ENCODE peak calls at places on chromosomes 13 and 19, in seven cellular contexts. One of them, this sample, is unnamed.

GRCh38 chr19:17862711-17863519 is 3.2 kb downstream of the RPL18A start:
- DNase-seq in SW480: no peak
- DNase-seq in AG10803: no peak
- DNase-seq in NCI-H1092: no peak
- DNase-seq in posterior vena cava: no peak
- DNase-seq in AML-193: no peak
- DNase-seq in stimulated activated CD8-positive, alpha-beta memory T cell treated with anti-CD3 and anti-CD28 coated beads, Interleukin-7, amount 100 ng/mL, for 48 hours: no peak
- DNase-seq in this sample: no peak

GRCh38 chr19:39607561-39607960 is 5.2 kb downstream of the LGALS13 start:
- DNase-seq in SW480: no peak
- DNase-seq in AG10803: no peak
- DNase-seq in NCI-H1092: no peak
- DNase-seq in posterior vena cava: no peak
- DNase-seq in AML-193: no peak
- DNase-seq in stimulated activated CD8-positive, alpha-beta memory T cell treated with anti-CD3 and anti-CD28 coated beads, Interleukin-7, amount 100 ng/mL, for 48 hours: no peak
- DNase-seq in this sample: no peak

GRCh38 chr19:33498391-33499000 is 23.1 kb downstream of the PEPD start:
- DNase-seq in SW480: no peak
- DNase-seq in AG10803: no peak
- DNase-seq in NCI-H1092: no peak
- DNase-seq in posterior vena cava: peak
- DNase-seq in AML-193: no peak
- DNase-seq in stimulated activated CD8-positive, alpha-beta memory T cell treated with anti-CD3 and anti-CD28 coated beads, Interleukin-7, amount 100 ng/mL, for 48 hours: no peak
- DNase-seq in this sample: peak

GRCh38 chr13:27622102-27622820 is 569 bp downstream of the POLR1D start:
- DNase-seq in SW480: peak
- DNase-seq in AG10803: peak
- DNase-seq in NCI-H1092: no peak
- DNase-seq in posterior vena cava: no peak
- DNase-seq in AML-193: peak
- DNase-seq in stimulated activated CD8-positive, alpha-beta memory T cell treated with anti-CD3 and anti-CD28 coated beads, Interleukin-7, amount 100 ng/mL, for 48 hours: no peak
- DNase-seq in this sample: no peak

GRCh38 chr19:32469796-32470195 is 64.2 kb downstream of the DPY19L3 start:
- DNase-seq in SW480: no peak
- DNase-seq in AG10803: peak
- DNase-seq in NCI-H1092: no peak
- DNase-seq in posterior vena cava: no peak
- DNase-seq in AML-193: no peak
- DNase-seq in stimulated activated CD8-positive, alpha-beta memory T cell treated with anti-CD3 and anti-CD28 coated beads, Interleukin-7, amount 100 ng/mL, for 48 hours: no peak
- DNase-seq in this sample: no peak

GRCh38 chr19:29858000-29858596 is 46.3 kb downstream of the CCNE1 start:
- DNase-seq in SW480: peak
- DNase-seq in AG10803: no peak
- DNase-seq in NCI-H1092: no peak
- DNase-seq in posterior vena cava: peak
- DNase-seq in AML-193: no peak
- DNase-seq in stimulated activated CD8-positive, alpha-beta memory T cell treated with anti-CD3 and anti-CD28 coated beads, Interleukin-7, amount 100 ng/mL, for 48 hours: no peak
- DNase-seq in this sample: no peak

GRCh38 chr13:27583645-27584044 is 36.7 kb downstream of the LNX2 start:
- DNase-seq in SW480: peak
- DNase-seq in AG10803: peak
- DNase-seq in NCI-H1092: no peak
- DNase-seq in posterior vena cava: no peak
- DNase-seq in AML-193: no peak
- DNase-seq in stimulated activated CD8-positive, alpha-beta memory T cell treated with anti-CD3 and anti-CD28 coated beads, Interleukin-7, amount 100 ng/mL, for 48 hours: no peak
- DNase-seq in this sample: no peak

GRCh38 chr19:12639901-12640613 is 26.5 kb downstream of the MAN2B1 start:
- DNase-seq in SW480: peak
- DNase-seq in AG10803: peak
- DNase-seq in NCI-H1092: peak
- DNase-seq in posterior vena cava: peak
- DNase-seq in AML-193: peak
- DNase-seq in stimulated activated CD8-positive, alpha-beta memory T cell treated with anti-CD3 and anti-CD28 coated beads, Interleukin-7, amount 100 ng/mL, for 48 hours: peak
- DNase-seq in this sample: peak

GRCh38 chr19:57773488-57773887 is 4.0 kb downstream of the ZNF586 start:
- DNase-seq in SW480: no peak
- DNase-seq in AG10803: no peak
- DNase-seq in NCI-H1092: no peak
- DNase-seq in posterior vena cava: no peak
- DNase-seq in AML-193: no peak
- DNase-seq in stimulated activated CD8-positive, alpha-beta memory T cell treated with anti-CD3 and anti-CD28 coated beads, Interleukin-7, amount 100 ng/mL, for 48 hours: no peak
- DNase-seq in this sample: no peak

GRCh38 chr13:97506511-97506910 is 72.5 kb downstream of the RAP2A start:
- DNase-seq in SW480: no peak
- DNase-seq in AG10803: peak
- DNase-seq in NCI-H1092: no peak
- DNase-seq in posterior vena cava: no peak
- DNase-seq in AML-193: no peak
- DNase-seq in stimulated activated CD8-positive, alpha-beta memory T cell treated with anti-CD3 and anti-CD28 coated beads, Interleukin-7, amount 100 ng/mL, for 48 hours: no peak
- DNase-seq in this sample: peak

GRCh38 chr13:23639672-23640275 is 69.6 kb downstream of the TNFRSF19 start:
- DNase-seq in SW480: no peak
- DNase-seq in AG10803: no peak
- DNase-seq in NCI-H1092: no peak
- DNase-seq in posterior vena cava: no peak
- DNase-seq in AML-193: no peak
- DNase-seq in stimulated activated CD8-positive, alpha-beta memory T cell treated with anti-CD3 and anti-CD28 coated beads, Interleukin-7, amount 100 ng/mL, for 48 hours: no peak
- DNase-seq in this sample: no peak

GRCh38 chr19:47225746-47226425 is 5.1 kb downstream of the BBC3 start:
- DNase-seq in SW480: peak
- DNase-seq in AG10803: peak
- DNase-seq in NCI-H1092: peak
- DNase-seq in posterior vena cava: peak
- DNase-seq in AML-193: peak
- DNase-seq in stimulated activated CD8-positive, alpha-beta memory T cell treated with anti-CD3 and anti-CD28 coated beads, Interleukin-7, amount 100 ng/mL, for 48 hours: peak
- DNase-seq in this sample: peak

GRCh38 chr19:39498262-39499081 is at the start of gene DLL3:
- DNase-seq in SW480: peak
- DNase-seq in AG10803: no peak
- DNase-seq in NCI-H1092: peak
- DNase-seq in posterior vena cava: no peak
- DNase-seq in AML-193: no peak
- DNase-seq in stimulated activated CD8-positive, alpha-beta memory T cell treated with anti-CD3 and anti-CD28 coated beads, Interleukin-7, amount 100 ng/mL, for 48 hours: no peak
- DNase-seq in this sample: no peak